ENCODE peak calls at places on chromosomes 7 and 10, in four cellular contexts. G is progenitor cell of endocrine pancreas, O is heart left ventricle, I is foreskin fibroblast. D is an unnamed sample.

GRCh38 chr7:44634839-44635591 is 28.6 kb downstream of the OGDH start:
- DNase-seq in G (no peak), O (peak; percentile 84), I (no peak), D (no peak)

GRCh38 chr10:80674809-80675208 is 137.1 kb downstream of the SH2D4B start:
- DNase-seq in G (no peak), O (no peak), I (no peak), D (no peak)

GRCh38 chr10:49629286-49629915 is 15.6 kb downstream of the CHAT start:
- DNase-seq in G (no peak), O (no peak), I (no peak), D (peak; percentile 6)

GRCh38 chr7:388961-389701 is 99.2 kb downstream of the FOXL3 start:
- DNase-seq in G (no peak), O (no peak), I (no peak), D (no peak)

GRCh38 chr10:36188054-36188453 is 546.0 kb upstream of the FZD8 start:
- DNase-seq in G (no peak), O (peak; percentile 53), I (no peak), D (no peak)

GRCh38 chr10:104614245-104614831 is 26.8 kb upstream of the SORCS3 start:
- DNase-seq in G (no peak), O (no peak), I (peak; percentile 36), D (no peak)

GRCh38 chr10:80050752-80051151 is 27.7 kb upstream of the TMEM254 start:
- DNase-seq in G (no peak), O (no peak), I (no peak), D (no peak)

GRCh38 chr7:17682586-17682985 is 257.7 kb downstream of the SNX13 start:
- DNase-seq in G (no peak), O (no peak), I (peak; percentile 40), D (no peak)

GRCh38 chr7:46129831-46130230 is 208.8 kb upstream of the IGFBP3 start:
- DNase-seq in G (no peak), O (no peak), I (no peak), D (no peak)

GRCh38 chr7:92295391-92295790 is 49.6 kb downstream of the ANKIB1 start:
- DNase-seq in G (no peak), O (no peak), I (no peak), D (no peak)

GRCh38 chr10:86964061-86964846 is 4.0 kb upstream of the ADIRF start:
- DNase-seq in G (no peak), O (no peak), I (no peak), D (peak; percentile 37)

GRCh38 chr7:29360633-29361625 is 166.4 kb downstream of the CHN2 start:
- DNase-seq in G (no peak), O (no peak), I (no peak), D (no peak)

GRCh38 chr7:39624202-39624807 is 933 bp downstream of the RALA start:
- DNase-seq in G (no peak), O (no peak), I (peak; percentile 55), D (no peak)

GRCh38 chr10:44747593-44748172 is 163.5 kb upstream of the TMEM72 start:
- DNase-seq in G (no peak), O (no peak), I (no peak), D (no peak)

GRCh38 chr10:89207801-89208551 is 859 bp upstream of the CH25H start:
- DNase-seq in G (no peak), O (peak; percentile 71), I (peak; percentile 64), D (peak; percentile 44)

GRCh38 chr7:24825931-24826661 is 68.8 kb upstream of the GSDME start:
- DNase-seq in G (no peak), O (no peak), I (peak; percentile 70), D (no peak)

GRCh38 chr10:16192337-16192736 is 244.5 kb upstream of the PTER start:
- DNase-seq in G (no peak), O (no peak), I (no peak), D (no peak)

GRCh38 chr7:92020636-92021035 is 80.0 kb downstream of the AKAP9 start:
- DNase-seq in G (no peak), O (no peak), I (peak; percentile 13), D (no peak)

GRCh38 chr10:114881462-114881861 is 56.5 kb upstream of the TRUB1 start:
- DNase-seq in G (no peak), O (no peak), I (no peak), D (no peak)

GRCh38 chr10:131859341-131860020 is 41.3 kb upstream of the PPP2R2D start:
- DNase-seq in G (peak; percentile 2), O (no peak), I (no peak), D (peak; percentile 8)

GRCh38 chr7:103048833-103049232 is 25.8 kb downstream of the FBXL13 start:
- DNase-seq in G (no peak), O (no peak), I (peak; percentile 8), D (no peak)

GRCh38 chr10:5862360-5862929 is 27.2 kb downstream of the ANKRD16 start:
- DNase-seq in G (no peak), O (no peak), I (no peak), D (no peak)

GRCh38 chr7:23020742-23021401 is 6.9 kb upstream of the HYCC1 start:
- DNase-seq in G (no peak), O (peak; percentile 29), I (peak; percentile 94), D (peak; percentile 53)

GRCh38 chr10:6234371-6234770 is 31.6 kb downstream of the PFKFB3 start:
- DNase-seq in G (no peak), O (no peak), I (no peak), D (no peak)

GRCh38 chr7:152910545-152911013 is 151.0 kb downstream of the ACTR3B start:
- DNase-seq in G (no peak), O (no peak), I (no peak), D (no peak)

GRCh38 chr7:158645842-158646241 is 58.2 kb upstream of the PTPRN2 start:
- DNase-seq in G (no peak), O (no peak), I (peak; percentile 12), D (no peak)
- TF ChIP-seq CTCF in G (no peak), O (no peak), I (no peak), D (no peak)

GRCh38 chr10:22429981-22430421 is 84.7 kb downstream of the SPAG6 start:
- DNase-seq in G (no peak), O (no peak), I (no peak), D (no peak)
- TF ChIP-seq CTCF in G (no peak), O (no peak), I (no peak), D (no peak)

GRCh38 chr7:96596120-96596826 is 113.4 kb downstream of the SEM1 start:
- DNase-seq in G (no peak), O (no peak), I (no peak), D (no peak)
- TF ChIP-seq CTCF in G (peak; percentile 30), O (no peak), I (no peak), D (no peak)

DNA sequence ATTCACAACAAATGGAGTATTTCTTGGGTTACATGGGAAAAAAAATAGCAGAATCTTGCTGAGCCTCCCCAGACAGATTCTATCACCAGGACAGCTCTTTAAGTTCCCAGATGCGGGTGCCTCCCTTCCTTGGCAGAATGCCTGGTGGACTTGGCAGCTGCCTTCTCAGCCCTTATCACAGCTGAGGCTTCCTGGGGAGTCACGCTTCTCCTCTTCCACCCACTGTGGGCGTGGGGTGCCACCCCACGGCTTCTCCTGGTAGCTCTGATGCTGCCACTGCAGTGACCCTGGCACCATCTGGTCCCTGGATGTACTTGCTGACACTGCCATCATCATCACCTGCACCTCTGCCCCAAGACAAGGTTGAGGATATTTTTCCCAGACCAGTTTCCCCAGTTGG is 16.2 kb upstream of the NME8 start:
- DNase-seq in G (no peak), O (peak; percentile 88), I (peak; percentile 4), D (peak; percentile 71)
- TF ChIP-seq CTCF in G (no peak), O (peak; percentile 30), I (no peak), D (peak; percentile 67)

DNA sequence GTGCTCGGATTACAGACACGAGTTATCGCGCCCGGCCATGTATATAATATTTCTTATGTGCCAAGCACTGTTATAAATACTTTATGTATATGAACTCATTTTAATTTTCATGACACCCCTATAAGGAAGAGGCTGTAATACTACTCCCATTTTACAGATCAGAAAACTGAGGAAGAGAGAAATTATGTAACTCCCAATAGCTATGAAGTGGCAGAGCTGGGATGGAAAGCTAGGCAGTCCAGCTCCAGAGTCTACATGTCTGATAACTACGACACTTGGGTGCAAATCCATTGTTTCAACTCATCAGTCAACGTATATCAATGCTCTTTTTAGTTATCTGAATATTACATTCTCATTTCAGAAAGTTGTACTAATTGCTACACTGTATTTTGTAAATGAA is 17.0 kb downstream of the PDK4 start:
- DNase-seq in G (no peak), O (no peak), I (no peak), D (no peak)
- TF ChIP-seq CTCF in G (no peak), O (no peak), I (no peak), D (no peak)

GRCh38 chr7:114152314-114152938 is 233.6 kb upstream of the PPP1R3A start:
- DNase-seq in G (no peak), O (no peak), I (no peak), D (no peak)

GRCh38 chr7:114148779-114149178 is 230.0 kb upstream of the PPP1R3A start:
- DNase-seq in G (no peak), O (no peak), I (no peak), D (no peak)

GRCh38 chr7:114151777-114152176 is 233.0 kb upstream of the PPP1R3A start:
- DNase-seq in G (no peak), O (no peak), I (no peak), D (no peak)

GRCh38 chr7:114153700-114154099 is 234.9 kb upstream of the PPP1R3A start:
- DNase-seq in G (no peak), O (no peak), I (no peak), D (no peak)

DNA sequence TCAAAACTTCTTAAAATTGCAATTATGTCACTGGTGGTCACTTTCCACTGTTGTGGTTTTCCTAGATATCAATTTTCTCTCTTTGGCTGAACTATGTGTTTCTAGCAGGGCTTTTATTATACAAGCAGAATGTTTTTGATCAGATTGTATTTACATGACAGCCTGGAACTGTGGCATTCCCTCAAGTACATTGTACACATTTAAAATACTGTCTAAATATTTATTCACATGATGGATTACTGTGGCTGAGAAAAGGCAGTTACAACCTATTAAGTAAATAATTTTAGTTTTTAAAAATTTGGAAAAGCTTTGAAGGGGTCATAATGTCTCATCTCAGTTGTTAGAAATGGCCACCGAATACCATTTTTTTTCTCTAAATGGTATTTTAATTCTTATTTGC is 231.9 kb upstream of the PPP1R3A start:
- DNase-seq in G (no peak), O (no peak), I (no peak), D (no peak)
- TF ChIP-seq CTCF in G (no peak), O (no peak), I (no peak), D (no peak)

GRCh38 chr7:148290451-148291005 is 300.0 kb upstream of the C7orf33 start:
- DNase-seq in G (no peak), O (no peak), I (no peak), D (no peak)

GRCh38 chr7:148286150-148286549 is 304.4 kb upstream of the C7orf33 start:
- DNase-seq in G (no peak), O (no peak), I (no peak), D (no peak)

GRCh38 chr7:148288592-148289151 is 301.9 kb upstream of the C7orf33 start:
- DNase-seq in G (no peak), O (no peak), I (no peak), D (no peak)

GRCh38 chr7:148289630-148290029 is 300.9 kb upstream of the C7orf33 start:
- DNase-seq in G (no peak), O (no peak), I (no peak), D (no peak)

DNA sequence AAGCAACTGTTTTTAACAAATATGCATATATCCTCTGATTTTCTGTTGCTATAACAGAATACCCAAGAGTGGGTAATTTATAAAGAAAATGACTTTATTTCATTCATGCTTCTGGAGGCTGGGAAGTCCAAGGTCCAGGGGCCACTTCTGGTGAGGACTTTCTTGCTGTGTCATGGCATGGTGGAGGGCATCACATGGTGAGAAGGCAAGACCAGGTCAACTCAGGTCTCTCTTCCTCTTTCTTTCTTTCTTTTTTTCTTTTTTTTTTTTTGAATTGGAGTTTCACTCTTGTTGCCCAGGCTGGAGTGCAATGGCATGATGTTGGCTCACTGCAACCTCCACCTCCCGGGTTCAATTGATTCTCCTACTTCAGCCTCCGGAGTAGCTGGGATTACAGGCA is 303.0 kb upstream of the C7orf33 start:
- DNase-seq in G (no peak), O (no peak), I (no peak), D (no peak)
- TF ChIP-seq CTCF in G (no peak), O (no peak), I (no peak), D (no peak)

D was measured in CD14-positive monocyte.